ENCODE peak calls at places on chromosomes 5 and 9, in seven cellular contexts. Y, Z, O, G, C, W and V are unnamed samples.

GRCh38 chr9:123541441-123541840 is 185.4 kb downstream of the CRB2 start:
- DNase-seq in O (no peak), G (no peak), C (no peak), Y (no peak), Z (no peak), W (no peak), V (no peak)

GRCh38 chr9:129497064-129497836 is 123.7 kb downstream of the C9orf50 start:
- DNase-seq in C (no peak), G (no peak), W (no peak), Z (peak; percentile 80), Y (no peak), O (no peak), V (no peak)

GRCh38 chr5:58228896-58229295 is 231.0 kb downstream of the PLK2 start:
- DNase-seq in Y (no peak), Z (no peak), G (no peak), C (no peak), O (no peak), W (no peak), V (no peak)

GRCh38 chr9:88411471-88411870 is 23.2 kb downstream of the SPIN1 start:
- DNase-seq in Y (no peak), Z (no peak), O (no peak), C (no peak), W (no peak), G (no peak), V (no peak)

GRCh38 chr5:144328505-144328904 is 157.8 kb downstream of the KCTD16 start:
- DNase-seq in Y (no peak), C (no peak), W (no peak), O (no peak), Z (no peak), G (no peak), V (no peak)

GRCh38 chr9:116870566-116870965 is 183.5 kb downstream of the TRIM32 start:
- DNase-seq in O (peak; percentile 18), Z (peak; percentile 83), Y (peak; percentile 91), W (no peak), G (peak; percentile 82), C (peak; percentile 96), V (no peak)

GRCh38 chr9:91163773-91164471 is 197.8 kb downstream of the AUH start:
- DNase-seq in C (no peak), W (peak; percentile 23), G (no peak), Z (no peak), O (no peak), Y (no peak), V (no peak)

GRCh38 chr9:135240871-135241311 is 153.4 kb downstream of the OLFM1 start:
- DNase-seq in Z (no peak), G (no peak), W (no peak), O (no peak), C (no peak), Y (no peak), V (no peak)

GRCh38 chr9:34413229-34413852 is 36.6 kb upstream of the MYORG start:
- DNase-seq in Y (peak; percentile 31), O (peak; percentile 78), W (no peak), Z (peak; percentile 76), C (peak; percentile 40), G (peak; percentile 17), V (peak; percentile 63)

GRCh38 chr9:34512131-34513078 is 10.4 kb downstream of the ENHO start:
- DNase-seq in Y (no peak), G (no peak), W (no peak), C (no peak), O (no peak), Z (peak; percentile 18), V (no peak)

GRCh38 chr5:65141487-65141886 is 340.2 kb downstream of the ADAMTS6 start:
- DNase-seq in G (no peak), Y (no peak), O (no peak), W (no peak), Z (no peak), C (no peak), V (no peak)

GRCh38 chr5:68259696-68260095 is 44.1 kb downstream of the PIK3R1 start:
- DNase-seq in W (no peak), O (no peak), Z (no peak), C (no peak), G (no peak), Y (no peak), V (no peak)

GRCh38 chr5:76625087-76625860 is 2.1 kb upstream of the F2RL2 start:
- DNase-seq in W (no peak), O (no peak), Z (no peak), Y (no peak), G (no peak), C (no peak), V (no peak)

GRCh38 chr5:71960196-71960595 is 147.1 kb upstream of the MAP1B start:
- DNase-seq in Z (no peak), G (no peak), W (no peak), O (no peak), C (no peak), Y (no peak), V (no peak)

GRCh38 chr5:69188811-69189161 is 597 bp upstream of the CENPH start:
- DNase-seq in O (no peak), C (no peak), W (no peak), Z (no peak), G (no peak), Y (no peak), V (no peak)

GRCh38 chr5:175823731-175824525 is 47.5 kb upstream of the CPLX2 start:
- DNase-seq in Z (no peak), G (no peak), C (no peak), O (peak; percentile 34), W (no peak), Y (no peak), V (no peak)

GRCh38 chr5:173673295-173674170 is 57.1 kb upstream of the BOD1 start:
- DNase-seq in W (no peak), G (no peak), O (no peak), Y (no peak), C (no peak), Z (no peak), V (no peak)

GRCh38 chr5:31185951-31186350 is 7.5 kb upstream of the CDH6 start:
- DNase-seq in C (no peak), G (no peak), Z (no peak), Y (no peak), O (no peak), W (no peak), V (no peak)